ENCODE peak calls at places on chromosomes 12 and 14, in seven cellular contexts. One of them, this sample, is unnamed.

GRCh38 chr14:85533821-85534271 is 3.9 kb downstream of the FLRT2 start:
- DNase-seq in heart right ventricle: no peak
- DNase-seq in endothelial cell of umbilical vein: peak; percentile 24
- DNase-seq in ovary: peak; percentile 59
- DNase-seq in kidney epithelial cell: no peak
- DNase-seq in HCT116: no peak
- DNase-seq in gastrocnemius medialis: peak; percentile 10
- DNase-seq in this sample: no peak

GRCh38 chr12:3047961-3048360 is 29.2 kb upstream of the TSPAN9 start:
- DNase-seq in heart right ventricle: no peak
- DNase-seq in endothelial cell of umbilical vein: peak; percentile 12
- DNase-seq in ovary: no peak
- DNase-seq in kidney epithelial cell: no peak
- DNase-seq in HCT116: no peak
- DNase-seq in gastrocnemius medialis: no peak
- DNase-seq in this sample: no peak

GRCh38 chr14:99807413-99808132 is 14.4 kb downstream of the EML1 start:
- DNase-seq in heart right ventricle: no peak
- DNase-seq in endothelial cell of umbilical vein: no peak
- DNase-seq in ovary: no peak
- DNase-seq in kidney epithelial cell: no peak
- DNase-seq in HCT116: no peak
- DNase-seq in gastrocnemius medialis: no peak
- DNase-seq in this sample: no peak

GRCh38 chr12:116551952-116552749 is 7.0 kb upstream of the MAP1LC3B2 start:
- DNase-seq in heart right ventricle: no peak
- DNase-seq in endothelial cell of umbilical vein: peak; percentile 14
- DNase-seq in ovary: no peak
- DNase-seq in kidney epithelial cell: no peak
- DNase-seq in HCT116: peak; percentile 40
- DNase-seq in gastrocnemius medialis: no peak
- DNase-seq in this sample: no peak

GRCh38 chr12:114692558-114693531 is 8.9 kb upstream of the TBX3 start:
- DNase-seq in heart right ventricle: no peak
- DNase-seq in endothelial cell of umbilical vein: no peak
- DNase-seq in ovary: peak; percentile 51
- DNase-seq in kidney epithelial cell: no peak
- DNase-seq in HCT116: no peak
- DNase-seq in gastrocnemius medialis: no peak
- DNase-seq in this sample: no peak

GRCh38 chr14:105092124-105092911 is 27.1 kb upstream of the GPR132 start:
- DNase-seq in heart right ventricle: no peak
- DNase-seq in endothelial cell of umbilical vein: no peak
- DNase-seq in ovary: peak; percentile 49
- DNase-seq in kidney epithelial cell: no peak
- DNase-seq in HCT116: no peak
- DNase-seq in gastrocnemius medialis: no peak
- DNase-seq in this sample: peak; percentile 45

GRCh38 chr12:45671254-45671653 is 58.3 kb upstream of the ARID2 start:
- DNase-seq in heart right ventricle: no peak
- DNase-seq in endothelial cell of umbilical vein: no peak
- DNase-seq in ovary: no peak
- DNase-seq in kidney epithelial cell: no peak
- DNase-seq in HCT116: no peak
- DNase-seq in gastrocnemius medialis: peak; percentile 29
- DNase-seq in this sample: no peak

GRCh38 chr12:81835783-81836182 is 76.6 kb upstream of the PPFIA2 start:
- DNase-seq in heart right ventricle: no peak
- DNase-seq in endothelial cell of umbilical vein: no peak
- DNase-seq in ovary: no peak
- DNase-seq in kidney epithelial cell: no peak
- DNase-seq in HCT116: no peak
- DNase-seq in gastrocnemius medialis: no peak
- DNase-seq in this sample: no peak

GRCh38 chr12:49028666-49029275 is 10.2 kb upstream of the PRKAG1 start:
- DNase-seq in heart right ventricle: no peak
- DNase-seq in endothelial cell of umbilical vein: no peak
- DNase-seq in ovary: no peak
- DNase-seq in kidney epithelial cell: no peak
- DNase-seq in HCT116: no peak
- DNase-seq in gastrocnemius medialis: no peak
- DNase-seq in this sample: no peak

GRCh38 chr12:14563051-14563450 is 4.6 kb downstream of the PLBD1 start:
- DNase-seq in heart right ventricle: no peak
- DNase-seq in endothelial cell of umbilical vein: no peak
- DNase-seq in ovary: no peak
- DNase-seq in kidney epithelial cell: no peak
- DNase-seq in HCT116: no peak
- DNase-seq in gastrocnemius medialis: no peak
- DNase-seq in this sample: no peak

GRCh38 chr12:122423258-122424165 is 1.0 kb upstream of the CLIP1 start:
- DNase-seq in heart right ventricle: peak; percentile 11
- DNase-seq in endothelial cell of umbilical vein: peak; percentile 86
- DNase-seq in ovary: peak; percentile 28
- DNase-seq in kidney epithelial cell: no peak
- DNase-seq in HCT116: peak; percentile 50
- DNase-seq in gastrocnemius medialis: no peak
- DNase-seq in this sample: no peak

DNA sequence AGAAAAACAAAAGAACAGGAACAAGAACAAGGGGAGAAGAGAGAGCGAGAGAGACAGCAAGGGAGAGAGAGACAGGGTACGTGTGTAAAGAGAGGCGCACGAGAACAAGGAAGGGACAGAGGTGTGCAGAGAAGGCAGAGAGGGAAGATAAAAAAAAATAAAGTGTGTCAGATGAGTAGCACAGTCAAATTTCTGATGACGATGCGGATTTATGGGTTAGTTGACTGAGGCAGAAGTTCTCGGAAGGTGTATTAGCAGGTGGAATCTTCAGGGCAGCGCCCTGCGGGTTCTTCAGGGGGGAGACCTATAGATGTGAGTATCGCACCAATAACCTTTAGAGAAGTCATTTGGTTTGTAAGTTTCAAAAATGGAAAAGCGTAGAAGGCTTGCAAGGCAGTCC is 44.8 kb downstream of the PRKAB1 start:
- DNase-seq in heart right ventricle: no peak
- DNase-seq in endothelial cell of umbilical vein: no peak
- DNase-seq in ovary: no peak
- DNase-seq in kidney epithelial cell: no peak
- DNase-seq in HCT116: no peak
- DNase-seq in gastrocnemius medialis: no peak
- DNase-seq in this sample: no peak
- H3K36me3 ChIP-seq in heart right ventricle: no peaks in the 10 kb centered on the region
- H3K36me3 ChIP-seq in endothelial cell of umbilical vein: no peaks in the 10 kb centered on the region
- H3K36me3 ChIP-seq in ovary: no peaks in the 10 kb centered on the region
- H3K36me3 ChIP-seq in kidney epithelial cell: peaks cover 4% of the 10 kb centered on the region
- H3K36me3 ChIP-seq in HCT116: peaks cover 28% of the 10 kb centered on the region
- H3K36me3 ChIP-seq in gastrocnemius medialis: no peaks in the 10 kb centered on the region
- H3K36me3 ChIP-seq in this sample: no peaks in the 10 kb centered on the region

GRCh38 chr12:69588527-69588926 is 3.3 kb downstream of the CCT2 start:
- DNase-seq in heart right ventricle: no peak
- DNase-seq in endothelial cell of umbilical vein: no peak
- DNase-seq in ovary: no peak
- DNase-seq in kidney epithelial cell: no peak
- DNase-seq in HCT116: no peak
- DNase-seq in gastrocnemius medialis: no peak
- DNase-seq in this sample: no peak
- H3K36me3 ChIP-seq in heart right ventricle: peaks cover 68% of the 10 kb centered on the region
- H3K36me3 ChIP-seq in endothelial cell of umbilical vein: peaks cover 25% of the 10 kb centered on the region
- H3K36me3 ChIP-seq in ovary: no peaks in the 10 kb centered on the region
- H3K36me3 ChIP-seq in kidney epithelial cell: no peaks in the 10 kb centered on the region
- H3K36me3 ChIP-seq in HCT116: peaks cover 65% of the 10 kb centered on the region
- H3K36me3 ChIP-seq in gastrocnemius medialis: peaks cover 70% of the 10 kb centered on the region
- H3K36me3 ChIP-seq in this sample: peaks cover 3% of the 10 kb centered on the region

GRCh38 chr12:69265205-69265604 is 25.8 kb downstream of the CPSF6 start:
- DNase-seq in heart right ventricle: no peak
- DNase-seq in endothelial cell of umbilical vein: no peak
- DNase-seq in ovary: no peak
- DNase-seq in kidney epithelial cell: no peak
- DNase-seq in HCT116: no peak
- DNase-seq in gastrocnemius medialis: no peak
- DNase-seq in this sample: no peak

GRCh38 chr12:69272511-69272910 is 33.1 kb downstream of the CPSF6 start:
- DNase-seq in heart right ventricle: no peak
- DNase-seq in endothelial cell of umbilical vein: no peak
- DNase-seq in ovary: no peak
- DNase-seq in kidney epithelial cell: no peak
- DNase-seq in HCT116: no peak
- DNase-seq in gastrocnemius medialis: no peak
- DNase-seq in this sample: no peak

GRCh38 chr12:69266045-69266635 is 26.8 kb downstream of the CPSF6 start:
- DNase-seq in heart right ventricle: no peak
- DNase-seq in endothelial cell of umbilical vein: peak; percentile 86
- DNase-seq in ovary: no peak
- DNase-seq in kidney epithelial cell: no peak
- DNase-seq in HCT116: no peak
- DNase-seq in gastrocnemius medialis: no peak
- DNase-seq in this sample: no peak

GRCh38 chr12:69274861-69275260 is 35.5 kb downstream of the CPSF6 start:
- DNase-seq in heart right ventricle: no peak
- DNase-seq in endothelial cell of umbilical vein: peak; percentile 54
- DNase-seq in ovary: no peak
- DNase-seq in kidney epithelial cell: no peak
- DNase-seq in HCT116: no peak
- DNase-seq in gastrocnemius medialis: no peak
- DNase-seq in this sample: no peak

GRCh38 chr12:69269736-69270135 is 30.4 kb downstream of the CPSF6 start:
- DNase-seq in heart right ventricle: no peak
- DNase-seq in endothelial cell of umbilical vein: no peak
- DNase-seq in ovary: no peak
- DNase-seq in kidney epithelial cell: no peak
- DNase-seq in HCT116: no peak
- DNase-seq in gastrocnemius medialis: no peak
- DNase-seq in this sample: no peak
- H3K36me3 ChIP-seq in heart right ventricle: peaks cover 50% of the 10 kb centered on the region
- H3K36me3 ChIP-seq in endothelial cell of umbilical vein: no peaks in the 10 kb centered on the region
- H3K36me3 ChIP-seq in ovary: no peaks in the 10 kb centered on the region
- H3K36me3 ChIP-seq in kidney epithelial cell: no peaks in the 10 kb centered on the region
- H3K36me3 ChIP-seq in HCT116: peaks cover 15% of the 10 kb centered on the region
- H3K36me3 ChIP-seq in gastrocnemius medialis: peaks cover 8% of the 10 kb centered on the region
- H3K36me3 ChIP-seq in this sample: peaks cover 3% of the 10 kb centered on the region

DNA sequence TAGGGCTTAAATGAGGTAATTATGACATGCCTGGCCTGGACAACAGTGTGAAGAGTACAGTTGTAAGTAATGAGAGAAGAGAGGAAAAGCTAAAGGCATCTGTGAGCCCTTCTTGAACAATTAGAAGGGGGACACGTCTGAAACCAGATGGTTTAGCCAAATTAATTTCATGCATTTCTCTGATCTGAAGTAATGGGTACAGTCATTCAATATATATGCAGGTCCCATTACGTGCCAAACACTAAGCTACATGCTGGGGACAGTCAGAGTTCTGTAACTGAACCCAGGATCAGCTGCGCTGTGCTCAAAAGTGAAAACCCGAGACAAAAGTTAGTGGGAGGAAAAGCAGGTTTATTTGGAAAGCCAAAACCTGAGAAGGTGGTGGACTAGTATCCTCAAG is 207.2 kb upstream of the TMTC1 start:
- DNase-seq in heart right ventricle: no peak
- DNase-seq in endothelial cell of umbilical vein: no peak
- DNase-seq in ovary: no peak
- DNase-seq in kidney epithelial cell: no peak
- DNase-seq in HCT116: no peak
- DNase-seq in gastrocnemius medialis: no peak
- DNase-seq in this sample: no peak
- H3K36me3 ChIP-seq in heart right ventricle: no peaks in the 10 kb centered on the region
- H3K36me3 ChIP-seq in endothelial cell of umbilical vein: no peaks in the 10 kb centered on the region
- H3K36me3 ChIP-seq in ovary: no peaks in the 10 kb centered on the region
- H3K36me3 ChIP-seq in kidney epithelial cell: no peaks in the 10 kb centered on the region
- H3K36me3 ChIP-seq in HCT116: no peaks in the 10 kb centered on the region
- H3K36me3 ChIP-seq in gastrocnemius medialis: no peaks in the 10 kb centered on the region
- H3K36me3 ChIP-seq in this sample: no peaks in the 10 kb centered on the region

GRCh38 chr12:57823131-57823907 is 4.8 kb upstream of the AVIL start:
- DNase-seq in heart right ventricle: no peak
- DNase-seq in endothelial cell of umbilical vein: no peak
- DNase-seq in ovary: peak; percentile 21
- DNase-seq in kidney epithelial cell: no peak
- DNase-seq in HCT116: no peak
- DNase-seq in gastrocnemius medialis: no peak
- DNase-seq in this sample: no peak
- H3K36me3 ChIP-seq in heart right ventricle: peaks cover 98% of the 10 kb centered on the region
- H3K36me3 ChIP-seq in endothelial cell of umbilical vein: peaks cover 68% of the 10 kb centered on the region
- H3K36me3 ChIP-seq in ovary: no peaks in the 10 kb centered on the region
- H3K36me3 ChIP-seq in kidney epithelial cell: peaks cover 16% of the 10 kb centered on the region
- H3K36me3 ChIP-seq in HCT116: peaks cover 38% of the 10 kb centered on the region
- H3K36me3 ChIP-seq in gastrocnemius medialis: peaks cover 91% of the 10 kb centered on the region
- H3K36me3 ChIP-seq in this sample: peaks cover 9% of the 10 kb centered on the region

DNA sequence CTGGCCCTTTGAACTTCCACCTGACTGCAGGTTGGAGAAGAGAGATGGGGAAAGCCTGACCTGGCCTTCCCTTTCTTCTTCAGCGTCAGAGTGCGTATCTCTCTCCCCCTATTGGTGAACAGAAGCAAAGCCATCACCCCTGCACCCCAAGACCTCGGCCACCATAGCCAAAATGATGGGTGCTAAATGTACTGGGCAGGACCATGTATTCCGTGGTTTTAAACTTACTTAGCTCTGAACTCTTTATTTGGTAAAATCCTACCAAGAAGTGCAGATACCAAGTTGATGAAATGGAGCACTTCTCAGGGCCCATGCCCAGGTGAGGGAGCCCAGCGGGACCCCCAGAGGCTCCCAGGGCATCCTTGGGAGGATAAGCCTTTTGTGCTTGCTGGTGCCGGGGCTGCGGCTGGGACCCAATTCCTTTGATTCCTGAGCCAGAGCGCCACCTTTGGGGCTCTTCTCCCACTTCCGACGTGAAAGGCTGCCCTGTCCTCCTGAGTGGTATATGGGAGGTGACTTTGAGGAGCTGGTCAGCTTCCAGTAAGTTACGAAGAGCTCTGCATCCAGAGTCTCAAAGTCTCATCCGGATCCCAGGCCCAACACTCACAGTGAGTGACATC is 9.4 kb downstream of the CCND2 start:
- DNase-seq in heart right ventricle: no peak
- DNase-seq in endothelial cell of umbilical vein: no peak
- DNase-seq in ovary: no peak
- DNase-seq in kidney epithelial cell: no peak
- DNase-seq in HCT116: no peak
- DNase-seq in gastrocnemius medialis: no peak
- DNase-seq in this sample: no peak
- H3K36me3 ChIP-seq in heart right ventricle: peaks cover 88% of the 10 kb centered on the region
- H3K36me3 ChIP-seq in endothelial cell of umbilical vein: no peaks in the 10 kb centered on the region
- H3K36me3 ChIP-seq in ovary: no peaks in the 10 kb centered on the region
- H3K36me3 ChIP-seq in kidney epithelial cell: no peaks in the 10 kb centered on the region
- H3K36me3 ChIP-seq in HCT116: no peaks in the 10 kb centered on the region
- H3K36me3 ChIP-seq in gastrocnemius medialis: no peaks in the 10 kb centered on the region
- H3K36me3 ChIP-seq in this sample: peaks cover 4% of the 10 kb centered on the region

DNA sequence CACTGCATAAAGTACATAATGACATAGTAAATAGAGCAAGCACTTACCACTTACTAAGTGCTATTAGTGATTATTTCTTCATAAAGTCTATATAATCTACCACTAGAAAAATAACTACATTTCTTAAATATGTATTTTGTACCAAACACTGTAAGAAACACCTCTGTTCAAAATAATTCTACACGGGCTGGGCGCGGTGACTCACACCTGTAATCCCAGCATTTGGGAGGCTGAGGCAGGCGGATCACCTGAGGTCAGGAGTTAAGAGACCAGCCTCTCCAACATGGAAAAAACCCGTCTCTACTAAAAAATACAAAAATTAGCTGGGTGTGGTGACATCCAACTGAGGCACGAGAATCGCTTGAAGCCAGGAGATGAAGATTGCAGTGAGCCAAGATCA is 38.9 kb downstream of the ATG2B start:
- DNase-seq in heart right ventricle: no peak
- DNase-seq in endothelial cell of umbilical vein: no peak
- DNase-seq in ovary: no peak
- DNase-seq in kidney epithelial cell: no peak
- DNase-seq in HCT116: no peak
- DNase-seq in gastrocnemius medialis: no peak
- DNase-seq in this sample: no peak
- H3K36me3 ChIP-seq in heart right ventricle: peaks cover 98% of the 10 kb centered on the region
- H3K36me3 ChIP-seq in endothelial cell of umbilical vein: peaks cover 1% of the 10 kb centered on the region
- H3K36me3 ChIP-seq in ovary: no peaks in the 10 kb centered on the region
- H3K36me3 ChIP-seq in kidney epithelial cell: no peaks in the 10 kb centered on the region
- H3K36me3 ChIP-seq in HCT116: no peaks in the 10 kb centered on the region
- H3K36me3 ChIP-seq in gastrocnemius medialis: peaks cover 79% of the 10 kb centered on the region
- H3K36me3 ChIP-seq in this sample: no peaks in the 10 kb centered on the region

GRCh38 chr12:108840605-108841328 is 16.6 kb downstream of the SSH1 start:
- DNase-seq in heart right ventricle: no peak
- DNase-seq in endothelial cell of umbilical vein: no peak
- DNase-seq in ovary: no peak
- DNase-seq in kidney epithelial cell: no peak
- DNase-seq in HCT116: no peak
- DNase-seq in gastrocnemius medialis: no peak
- DNase-seq in this sample: no peak
- H3K36me3 ChIP-seq in heart right ventricle: peaks cover 18% of the 10 kb centered on the region
- H3K36me3 ChIP-seq in endothelial cell of umbilical vein: peaks cover 13% of the 10 kb centered on the region
- H3K36me3 ChIP-seq in ovary: no peaks in the 10 kb centered on the region
- H3K36me3 ChIP-seq in kidney epithelial cell: peaks cover 2% of the 10 kb centered on the region
- H3K36me3 ChIP-seq in HCT116: no peaks in the 10 kb centered on the region
- H3K36me3 ChIP-seq in gastrocnemius medialis: no peaks in the 10 kb centered on the region
- H3K36me3 ChIP-seq in this sample: no peaks in the 10 kb centered on the region

This sample was measured in pancreas.